ENCODE peak calls at places on chromosomes 2 and 18, in four cellular contexts. K is kidney, O is tibial nerve, I is neural crest cell. G is an unnamed sample.

GRCh38 chr2:128446866-128447537 is 128.3 kb upstream of the HS6ST1 start:
- DNase-seq in K (no peak), I (no peak), O (no peak), G (peak)

GRCh38 chr2:70069049-70069448 is 18.2 kb upstream of the PCBP1 start:
- DNase-seq in K (no peak), O (no peak), I (no peak), G (no peak)

GRCh38 chr18:50401888-50402287 is 27.0 kb downstream of the SKA1 start:
- DNase-seq in O (no peak), I (no peak), K (peak), G (no peak)

GRCh38 chr2:555164-555922 is 121.9 kb downstream of the TMEM18 start:
- DNase-seq in K (no peak), I (no peak), O (no peak), G (no peak)

GRCh38 chr2:50749226-50749625 is 282.7 kb downstream of the NRXN1 start:
- DNase-seq in K (no peak), O (no peak), I (no peak), G (no peak)

GRCh38 chr18:48548404-48548771 is 9.6 kb downstream of the CTIF start:
- DNase-seq in K (no peak), O (peak), I (no peak), G (no peak)

GRCh38 chr2:10226032-10226724 is 76.5 kb upstream of the HPCAL1 start:
- DNase-seq in I (no peak), K (no peak), O (peak), G (peak)

GRCh38 chr2:232238108-232238507 is 140.4 kb upstream of the ALPP start:
- DNase-seq in I (no peak), K (no peak), O (no peak), G (no peak)

GRCh38 chr18:56323673-56324072 is 314.7 kb downstream of the TXNL1 start:
- DNase-seq in O (no peak), K (no peak), I (no peak), G (no peak)

GRCh38 chr2:230319211-230319862 is 7.7 kb upstream of the SP140L start:
- DNase-seq in I (no peak), K (no peak), O (no peak), G (no peak)

GRCh38 chr2:160051374-160051800 is 11.0 kb downstream of the PLA2R1 start:
- DNase-seq in O (no peak), I (no peak), K (no peak), G (no peak)

GRCh38 chr2:178088774-178089173 is 16.2 kb upstream of the PDE11A start:
- DNase-seq in I (no peak), K (no peak), O (no peak), G (no peak)

GRCh38 chr2:220334210-220334609 is 706.8 kb downstream of the SLC4A3 start:
- DNase-seq in I (no peak), O (no peak), K (no peak), G (no peak)

GRCh38 chr2:190748966-190749365 is 100.1 kb downstream of the NAB1 start:
- DNase-seq in I (no peak), K (no peak), O (no peak), G (no peak)

GRCh38 chr2:9708683-9709538 is 78.1 kb upstream of the YWHAQ start:
- DNase-seq in I (no peak), O (no peak), K (no peak), G (no peak)

GRCh38 chr18:46213295-46213694 is 109.1 kb downstream of the HAUS1 start:
- DNase-seq in O (no peak), I (no peak), K (no peak), G (no peak)

GRCh38 chr2:178256382-178257053 is 62.2 kb downstream of the OSBPL6 start:
- DNase-seq in I (no peak), K (no peak), O (no peak), G (no peak)

GRCh38 chr18:40048886-40049650 is 1906.0 kb upstream of the PIK3C3 start:
- DNase-seq in I (no peak), K (no peak), O (no peak), G (no peak)

GRCh38 chr2:1685957-1686783 is 58.1 kb downstream of the PXDN start:
- DNase-seq in I (no peak), K (no peak), O (no peak), G (no peak)

GRCh38 chr2:204539010-204539385 is 6.3 kb upstream of the PARD3B start:
- DNase-seq in K (no peak), O (no peak), I (no peak), G (no peak)

GRCh38 chr18:24051256-24051947 is 36.8 kb downstream of the TTC39C start:
- DNase-seq in O (no peak), K (no peak), I (no peak), G (no peak)

GRCh38 chr2:212892193-212892592 is 259.2 kb downstream of the IKZF2 start:
- DNase-seq in K (no peak), I (no peak), O (peak), G (no peak)
- TF ChIP-seq CTCF in K (no peak), I (peak), O (peak), G (no peak)

GRCh38 chr2:156435725-156436476 is at the start of gene GPD2:
- DNase-seq in O (peak), I (peak), K (peak), G (peak)
- TF ChIP-seq CTCF in O (no peak), I (peak), K (no peak), G (no peak)

GRCh38 chr18:13624563-13625237 is 101.7 kb downstream of the FAM210A start:
- DNase-seq in I (no peak), K (no peak), O (no peak), G (no peak)

GRCh38 chr18:13623871-13624270 is 102.5 kb downstream of the FAM210A start:
- DNase-seq in K (no peak), O (no peak), I (no peak), G (no peak)

GRCh38 chr18:13626544-13626908 is 99.8 kb downstream of the FAM210A start:
- DNase-seq in O (no peak), I (no peak), K (no peak), G (no peak)

GRCh38 chr18:13625843-13626543 is 100.4 kb downstream of the FAM210A start:
- DNase-seq in K (no peak), I (no peak), O (no peak), G (no peak)

DNA sequence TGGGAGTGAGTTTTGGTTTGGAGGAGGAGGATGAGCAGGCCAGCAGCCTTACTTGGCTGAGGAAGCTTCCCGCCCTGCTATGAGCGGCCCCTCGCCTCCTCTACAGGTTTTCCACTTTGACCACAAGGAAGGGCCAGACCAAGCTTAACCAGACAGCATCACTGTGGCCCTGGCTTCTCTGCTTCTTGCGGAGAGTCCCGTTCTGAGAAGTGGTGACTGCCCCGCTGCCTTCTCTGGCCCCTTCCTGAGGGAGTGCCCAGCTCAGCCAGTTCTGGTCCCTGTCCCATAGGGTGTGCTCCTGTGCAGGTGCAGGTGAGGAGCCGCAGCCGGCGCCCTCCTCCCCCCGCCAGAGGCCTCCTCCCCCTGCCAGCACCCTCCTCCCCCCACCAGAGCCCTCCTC is 101.0 kb downstream of the FAM210A start:
- DNase-seq in K (no peak), O (no peak), I (no peak), G (no peak)
- TF ChIP-seq CTCF in K (no peak), O (no peak), I (no peak), G (no peak)

GRCh38 chr2:19748073-19748375 is 153.8 kb downstream of the TTC32 start:
- DNase-seq in O (no peak), I (no peak), K (no peak), G (no peak)

GRCh38 chr2:19746137-19746585 is 155.6 kb downstream of the TTC32 start:
- DNase-seq in I (no peak), O (no peak), K (no peak), G (no peak)

GRCh38 chr2:19748711-19749506 is 152.9 kb downstream of the TTC32 start:
- DNase-seq in O (no peak), I (no peak), K (no peak), G (no peak)

GRCh38 chr2:19746611-19747309 is 155.0 kb downstream of the TTC32 start:
- DNase-seq in I (peak), K (no peak), O (no peak), G (no peak)

GRCh38 chr2:19747310-19748072 is 154.3 kb downstream of the TTC32 start:
- DNase-seq in O (no peak), I (no peak), K (no peak), G (no peak)
- TF ChIP-seq CTCF in O (no peak), I (no peak), K (no peak), G (no peak)

GRCh38 chr2:156192468-156192867 is 140.1 kb downstream of the NR4A2 start:
- DNase-seq in K (no peak), I (no peak), O (no peak), G (no peak)
- TF ChIP-seq CTCF in K (no peak), I (no peak), O (peak), G (no peak)

GRCh38 chr2:33085646-33086045 is 138.9 kb downstream of the LTBP1 start:
- DNase-seq in I (no peak), K (no peak), O (no peak), G (no peak)

GRCh38 chr2:33084433-33084832 is 137.7 kb downstream of the LTBP1 start:
- DNase-seq in K (no peak), I (no peak), O (no peak), G (no peak)

GRCh38 chr2:33090553-33091134 is 143.9 kb downstream of the LTBP1 start:
- DNase-seq in I (no peak), O (no peak), K (no peak), G (no peak)

GRCh38 chr2:33083671-33084387 is 137.1 kb downstream of the LTBP1 start:
- DNase-seq in I (no peak), K (no peak), O (no peak), G (no peak)

DNA sequence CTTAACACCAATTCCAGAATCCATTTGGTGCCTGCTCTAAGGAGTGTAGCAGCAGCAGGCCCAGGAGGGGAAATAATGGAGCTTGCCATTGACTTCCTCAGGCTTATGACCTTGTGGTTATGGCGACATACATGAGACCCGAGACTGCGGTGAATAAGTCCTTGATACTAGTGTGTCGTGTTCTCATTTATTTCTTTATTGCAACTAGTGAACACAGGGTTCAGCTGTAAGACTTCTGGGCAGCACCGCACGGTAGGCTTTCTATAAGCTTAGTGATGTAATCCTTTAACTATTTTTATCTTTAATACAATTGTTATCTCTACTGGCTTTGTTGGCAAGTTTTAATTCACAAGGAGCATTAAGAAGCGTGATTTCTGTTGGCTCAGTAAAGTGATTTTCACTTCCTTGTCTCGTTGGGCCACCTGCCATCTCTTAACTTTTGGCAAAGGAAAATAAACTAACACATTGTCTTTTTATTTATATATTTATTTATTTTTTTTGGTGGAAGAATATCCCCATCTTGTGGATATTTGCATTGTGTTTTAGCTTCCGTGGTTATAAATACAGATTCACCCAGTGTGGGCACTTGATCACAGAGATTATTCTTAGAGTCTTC is 139.8 kb downstream of the LTBP1 start:
- DNase-seq in I (no peak), K (no peak), O (peak), G (no peak)
- TF ChIP-seq CTCF in I (no peak), K (no peak), O (no peak), G (no peak)

GRCh38 chr2:18266188-18266587 is 294.3 kb downstream of the RDH14 start:
- DNase-seq in K (no peak), I (no peak), O (no peak), G (no peak)
- TF ChIP-seq CTCF in K (no peak), I (peak), O (no peak), G (no peak)

DNA sequence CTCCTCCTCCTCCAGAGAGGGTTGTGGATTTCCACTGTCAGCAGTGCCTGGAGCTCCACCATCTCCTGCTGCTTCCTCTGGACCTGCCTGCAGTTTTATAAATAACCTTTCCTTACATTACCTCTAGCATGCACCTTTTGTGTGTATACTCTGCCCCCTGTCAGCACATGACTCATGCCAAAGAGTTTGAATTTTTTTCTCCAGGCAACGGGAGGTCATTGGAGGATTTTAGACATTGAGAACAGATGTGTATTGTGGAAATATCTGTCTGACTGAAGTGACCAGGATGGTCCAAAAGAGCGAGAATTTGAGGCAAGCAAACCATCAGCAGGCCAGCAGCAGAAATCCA is 31.7 kb downstream of the IL37 start:
- DNase-seq in O (no peak), I (no peak), K (no peak), G (no peak)
- TF ChIP-seq CTCF in O (no peak), I (no peak), K (no peak), G (no peak)

DNA sequence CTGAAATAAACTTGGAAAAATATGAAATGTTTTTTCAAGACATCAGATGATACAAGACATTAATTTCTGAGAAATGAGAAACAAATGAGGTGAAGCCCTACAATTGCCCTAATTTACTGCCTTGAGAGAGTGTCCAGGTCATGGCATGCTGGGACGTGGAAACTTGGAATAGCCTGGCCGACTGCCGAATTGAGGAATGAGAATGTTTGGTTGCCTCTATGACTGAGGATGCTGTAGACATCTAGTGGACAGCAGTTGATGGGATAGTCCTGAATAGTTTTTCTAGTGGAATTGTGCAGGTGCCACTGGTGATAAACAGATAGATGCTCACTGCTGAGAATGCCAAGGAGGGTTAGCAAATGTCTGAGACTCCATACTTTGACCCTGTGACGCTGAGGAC is 56.4 kb upstream of the CWC22 start:
- DNase-seq in I (no peak), K (no peak), O (no peak), G (no peak)
- TF ChIP-seq CTCF in I (no peak), K (no peak), O (no peak), G (no peak)

GRCh38 chr18:75958683-75959082 is 531.2 kb upstream of the SMIM21 start:
- DNase-seq in I (no peak), O (no peak), K (no peak), G (no peak)
- TF ChIP-seq CTCF in I (peak), O (no peak), K (no peak), G (no peak)

G was measured in omental fat pad.